ENCODE peak calls at places on chromosomes 16 and 17, in five cellular contexts. One of them, this sample, is unnamed.

GRCh38 chr17:9266031-9266680 is 244.8 kb downstream of the NTN1 start:
- DNase-seq in mucosa of descending colon: no peak
- DNase-seq in heart right ventricle: no peak
- DNase-seq in lung microvascular endothelial cell: no peak
- DNase-seq in nucleus accumbens: no peak
- DNase-seq in this sample: no peak

GRCh38 chr17:65936013-65936412 is 255.9 kb downstream of the CEP112 start:
- DNase-seq in nucleus accumbens: no peak
- DNase-seq in heart right ventricle: no peak
- DNase-seq in mucosa of descending colon: no peak
- DNase-seq in lung microvascular endothelial cell: no peak
- DNase-seq in this sample: no peak

GRCh38 chr16:24852281-24852721 is 6.5 kb downstream of the SLC5A11 start:
- DNase-seq in nucleus accumbens: peak
- DNase-seq in mucosa of descending colon: no peak
- DNase-seq in lung microvascular endothelial cell: peak
- DNase-seq in heart right ventricle: no peak
- DNase-seq in this sample: no peak

GRCh38 chr17:52606098-52606497 is 447.6 kb upstream of the CA10 start:
- DNase-seq in heart right ventricle: no peak
- DNase-seq in lung microvascular endothelial cell: no peak
- DNase-seq in mucosa of descending colon: no peak
- DNase-seq in nucleus accumbens: no peak
- DNase-seq in this sample: no peak

GRCh38 chr16:12098429-12099310 is 122.1 kb downstream of the SNX29 start:
- DNase-seq in mucosa of descending colon: no peak
- DNase-seq in lung microvascular endothelial cell: no peak
- DNase-seq in heart right ventricle: no peak
- DNase-seq in nucleus accumbens: no peak
- DNase-seq in this sample: no peak

GRCh38 chr17:19268611-19269010 is 31.4 kb downstream of the EPN2 start:
- DNase-seq in mucosa of descending colon: no peak
- DNase-seq in nucleus accumbens: no peak
- DNase-seq in lung microvascular endothelial cell: no peak
- DNase-seq in heart right ventricle: no peak
- DNase-seq in this sample: no peak

GRCh38 chr17:47649972-47650524 is 329 bp downstream of the KPNB1 start:
- DNase-seq in mucosa of descending colon: no peak
- DNase-seq in lung microvascular endothelial cell: no peak
- DNase-seq in heart right ventricle: no peak
- DNase-seq in nucleus accumbens: no peak
- DNase-seq in this sample: peak

GRCh38 chr17:64661731-64661980 is 451 bp downstream of the SMURF2 start:
- DNase-seq in heart right ventricle: peak
- DNase-seq in nucleus accumbens: peak
- DNase-seq in lung microvascular endothelial cell: peak
- DNase-seq in mucosa of descending colon: no peak
- DNase-seq in this sample: peak

GRCh38 chr17:77475012-77475976 is 334.5 kb downstream of the SEC14L1 start:
- DNase-seq in nucleus accumbens: no peak
- DNase-seq in heart right ventricle: no peak
- DNase-seq in lung microvascular endothelial cell: no peak
- DNase-seq in mucosa of descending colon: no peak
- DNase-seq in this sample: no peak

GRCh38 chr17:42337442-42337841 is 49.1 kb downstream of the STAT5A start:
- DNase-seq in heart right ventricle: no peak
- DNase-seq in mucosa of descending colon: no peak
- DNase-seq in lung microvascular endothelial cell: no peak
- DNase-seq in nucleus accumbens: no peak
- DNase-seq in this sample: no peak

GRCh38 chr17:59406808-59407381 is 75.4 kb downstream of the YPEL2 start:
- DNase-seq in nucleus accumbens: no peak
- DNase-seq in lung microvascular endothelial cell: no peak
- DNase-seq in mucosa of descending colon: no peak
- DNase-seq in heart right ventricle: peak
- DNase-seq in this sample: no peak

GRCh38 chr17:66290097-66290722 is 12.2 kb upstream of the PRKCA start:
- DNase-seq in mucosa of descending colon: no peak
- DNase-seq in heart right ventricle: no peak
- DNase-seq in lung microvascular endothelial cell: peak
- DNase-seq in nucleus accumbens: no peak
- DNase-seq in this sample: no peak

GRCh38 chr17:36931096-36931696 is 6.1 kb upstream of the LHX1 start:
- DNase-seq in lung microvascular endothelial cell: no peak
- DNase-seq in nucleus accumbens: no peak
- DNase-seq in heart right ventricle: no peak
- DNase-seq in mucosa of descending colon: no peak
- DNase-seq in this sample: no peak

GRCh38 chr16:86962259-86962658 is 354.9 kb downstream of the C16orf95 start:
- DNase-seq in heart right ventricle: no peak
- DNase-seq in nucleus accumbens: no peak
- DNase-seq in lung microvascular endothelial cell: no peak
- DNase-seq in mucosa of descending colon: no peak
- DNase-seq in this sample: no peak

GRCh38 chr16:48409839-48410610 is 24.8 kb upstream of the SIAH1 start:
- DNase-seq in mucosa of descending colon: peak
- DNase-seq in heart right ventricle: no peak
- DNase-seq in nucleus accumbens: no peak
- DNase-seq in lung microvascular endothelial cell: no peak
- DNase-seq in this sample: no peak

GRCh38 chr16:86946981-86947380 is 368.6 kb downstream of the FOXL1 start:
- DNase-seq in heart right ventricle: no peak
- DNase-seq in nucleus accumbens: no peak
- DNase-seq in lung microvascular endothelial cell: no peak
- DNase-seq in mucosa of descending colon: no peak
- DNase-seq in this sample: no peak

GRCh38 chr17:81871387-81872120 is 417 bp upstream of the ARHGDIA start:
- DNase-seq in nucleus accumbens: peak
- DNase-seq in heart right ventricle: peak
- DNase-seq in mucosa of descending colon: peak
- DNase-seq in lung microvascular endothelial cell: peak
- DNase-seq in this sample: peak

GRCh38 chr16:81896902-81897301 is 114.4 kb downstream of the SDR42E1 start:
- DNase-seq in nucleus accumbens: no peak
- DNase-seq in lung microvascular endothelial cell: peak
- DNase-seq in heart right ventricle: no peak
- DNase-seq in mucosa of descending colon: no peak
- DNase-seq in this sample: no peak

GRCh38 chr17:410674-411401 is 58.2 kb upstream of the RPH3AL start:
- DNase-seq in lung microvascular endothelial cell: peak
- DNase-seq in nucleus accumbens: no peak
- DNase-seq in heart right ventricle: no peak
- DNase-seq in mucosa of descending colon: peak
- DNase-seq in this sample: no peak

GRCh38 chr17:7587420-7587786 is 2.5 kb downstream of the SOX15 start:
- DNase-seq in nucleus accumbens: no peak
- DNase-seq in heart right ventricle: no peak
- DNase-seq in mucosa of descending colon: no peak
- DNase-seq in lung microvascular endothelial cell: no peak
- DNase-seq in this sample: no peak

GRCh38 chr16:20329392-20330138 is 2.3 kb upstream of the GP2 start:
- DNase-seq in heart right ventricle: no peak
- DNase-seq in lung microvascular endothelial cell: no peak
- DNase-seq in nucleus accumbens: no peak
- DNase-seq in mucosa of descending colon: no peak
- DNase-seq in this sample: no peak

GRCh38 chr17:80853076-80853475 is 138.6 kb upstream of the CHMP6 start:
- DNase-seq in lung microvascular endothelial cell: no peak
- DNase-seq in mucosa of descending colon: no peak
- DNase-seq in heart right ventricle: no peak
- DNase-seq in nucleus accumbens: no peak
- DNase-seq in this sample: no peak

GRCh38 chr17:81239714-81240555 is 817 bp downstream of the NDUFAF8 start:
- DNase-seq in nucleus accumbens: no peak
- DNase-seq in mucosa of descending colon: no peak
- DNase-seq in heart right ventricle: no peak
- DNase-seq in lung microvascular endothelial cell: peak
- DNase-seq in this sample: no peak

GRCh38 chr17:81044764-81045589 is 10.0 kb downstream of the BAIAP2 start:
- DNase-seq in heart right ventricle: peak
- DNase-seq in mucosa of descending colon: peak
- DNase-seq in nucleus accumbens: peak
- DNase-seq in lung microvascular endothelial cell: peak
- DNase-seq in this sample: peak

GRCh38 chr17:42679001-42679491 is 2.3 kb upstream of the PLEKHH3 start:
- DNase-seq in heart right ventricle: peak
- DNase-seq in nucleus accumbens: peak
- DNase-seq in mucosa of descending colon: peak
- DNase-seq in lung microvascular endothelial cell: peak
- DNase-seq in this sample: no peak

GRCh38 chr17:38585056-38585804 is 20.5 kb downstream of the SRCIN1 start:
- DNase-seq in nucleus accumbens: no peak
- DNase-seq in mucosa of descending colon: peak
- DNase-seq in heart right ventricle: no peak
- DNase-seq in lung microvascular endothelial cell: no peak
- DNase-seq in this sample: no peak